ENCODE peak calls at places on chromosome 14, in eight cellular contexts. T is activated T-cell treated with anti-CD3 and anti-CD28 coated beads, Interleukin-2, amount 50 U/mL, for 72 hours; F is aorta; L is central memory CD8-positive, alpha-beta T cell; A is activated CD4-positive, alpha-beta T cell treated with anti-CD3 and anti-CD28 coated beads for 36 hours; C is lung; Y is upper lobe of right lung; Z is CD4-positive, alpha-beta T cell. S is an unnamed sample.

GRCh38 chr14:102215522-102216250 is 76.0 kb downstream of the WDR20 start:
- ATAC-seq in T (no peak), F (no peak), L (no peak), A (no peak), C (no peak), Y (no peak), Z (no peak), S (no peak)

GRCh38 chr14:33931439-33931838 is 19.4 kb downstream of the EGLN3 start:
- ATAC-seq in T (no peak), F (no peak), L (no peak), A (no peak), C (no peak), Y (no peak), Z (no peak), S (no peak)

GRCh38 chr14:101713641-101714349 is 47.7 kb upstream of the PPP2R5C start:
- ATAC-seq in T (no peak), F (no peak), L (peak), A (no peak), C (no peak), Y (no peak), Z (no peak), S (no peak)

GRCh38 chr14:75906680-75907280 is 75.0 kb downstream of the TGFB3 start:
- ATAC-seq in T (peak), F (peak), L (no peak), A (no peak), C (no peak), Y (peak), Z (peak), S (no peak)

GRCh38 chr14:89899917-89900680 is 54.4 kb downstream of the EFCAB11 start:
- ATAC-seq in T (no peak), F (no peak), L (no peak), A (no peak), C (no peak), Y (no peak), Z (no peak), S (no peak)

GRCh38 chr14:76941544-76942287 is 86.8 kb downstream of the IRF2BPL start:
- ATAC-seq in T (no peak), F (no peak), L (no peak), A (no peak), C (no peak), Y (no peak), Z (no peak), S (no peak)

GRCh38 chr14:64688028-64688427 is 16.2 kb upstream of the PLEKHG3 start:
- ATAC-seq in T (no peak), F (no peak), L (peak), A (no peak), C (no peak), Y (peak), Z (no peak), S (no peak)

GRCh38 chr14:103103461-103104388 is 9.2 kb downstream of the EXOC3L4 start:
- ATAC-seq in T (no peak), F (peak), L (no peak), A (no peak), C (peak), Y (peak), Z (no peak), S (no peak)

GRCh38 chr14:38127784-38128183 is 79.9 kb upstream of the SSTR1 start:
- ATAC-seq in T (no peak), F (no peak), L (no peak), A (no peak), C (no peak), Y (no peak), Z (no peak), S (no peak)

GRCh38 chr14:68016243-68016914 is 196.8 kb downstream of the RAD51B start:
- ATAC-seq in T (no peak), F (no peak), L (no peak), A (no peak), C (no peak), Y (no peak), Z (no peak), S (no peak)

GRCh38 chr14:76793956-76794355 is 18.7 kb downstream of the ANGEL1 start:
- ATAC-seq in T (no peak), F (no peak), L (no peak), A (no peak), C (no peak), Y (no peak), Z (no peak), S (no peak)

GRCh38 chr14:103434868-103435442 is 49.7 kb downstream of the MARK3 start:
- ATAC-seq in T (no peak), F (peak), L (no peak), A (no peak), C (no peak), Y (no peak), Z (no peak), S (no peak)

GRCh38 chr14:56180754-56181542 is 62.7 kb downstream of the PELI2 start:
- ATAC-seq in T (no peak), F (no peak), L (no peak), A (no peak), C (no peak), Y (no peak), Z (no peak), S (no peak)

GRCh38 chr14:78933948-78934524 is 763.9 kb downstream of the NRXN3 start:
- ATAC-seq in T (no peak), F (no peak), L (no peak), A (no peak), C (no peak), Y (no peak), Z (no peak), S (no peak)

GRCh38 chr14:91090733-91091132 is 23.1 kb upstream of the DGLUCY start:
- ATAC-seq in T (no peak), F (no peak), L (no peak), A (no peak), C (no peak), Y (no peak), Z (no peak), S (no peak)

GRCh38 chr14:90693413-90693812 is 122.8 kb downstream of the TTC7B start:
- ATAC-seq in T (no peak), F (no peak), L (no peak), A (no peak), C (no peak), Y (no peak), Z (no peak), S (no peak)

GRCh38 chr14:61130512-61131260 is 149.6 kb downstream of the SLC38A6 start:
- ATAC-seq in T (no peak), F (peak), L (no peak), A (no peak), C (no peak), Y (no peak), Z (no peak), S (no peak)

GRCh38 chr14:54622189-54622958 is 55.4 kb downstream of the SAMD4A start:
- ATAC-seq in T (peak), F (no peak), L (no peak), A (peak), C (no peak), Y (no peak), Z (no peak), S (peak)

GRCh38 chr14:51446771-51447170 is 204.9 kb upstream of the FRMD6 start:
- ATAC-seq in T (no peak), F (no peak), L (no peak), A (no peak), C (no peak), Y (no peak), Z (no peak), S (no peak)

GRCh38 chr14:78491015-78491414 is 320.8 kb downstream of the NRXN3 start:
- ATAC-seq in T (no peak), F (no peak), L (no peak), A (no peak), C (no peak), Y (no peak), Z (no peak), S (no peak)

GRCh38 chr14:63725786-63726185 is 2.1 kb downstream of the SGPP1 start:
- ATAC-seq in T (no peak), F (no peak), L (no peak), A (no peak), C (no peak), Y (no peak), Z (no peak), S (no peak)

GRCh38 chr14:49954171-49954631 is 61.3 kb downstream of the ARF6 start:
- ATAC-seq in T (peak), F (no peak), L (no peak), A (no peak), C (no peak), Y (peak), Z (no peak), S (no peak)

GRCh38 chr14:75972729-75973480 is 8.9 kb downstream of the TGFB3 start:
- ATAC-seq in T (no peak), F (no peak), L (no peak), A (no peak), C (no peak), Y (no peak), Z (no peak), S (no peak)

S was measured in stimulated activated memory B cell treated with anti-CD40 and anti-IgM and Interleukin-4, amounts not matched to agents 10 μg/mL and 1 μg/mL and 100 μg/mL, for 72 hours.